ENCODE peak calls at places on chromosomes 13 and 19, in six cellular contexts. B is NCI-H1436; U is left ventricle myocardium superior; O is right lobe of liver; I is stimulated activated CD8-positive, alpha-beta memory T cell treated with anti-CD3 and anti-CD28 coated beads, Interleukin-4, amount 100 ng/mL, for 24 hours; D is stimulated activated CD4-positive, alpha-beta T cell treated with anti-CD3 and anti-CD28 coated beads, Interleukin-1b, Interleukin-23, amount 100 ng/mL, for 4 hours. G is an unnamed sample.
A peak's percentile ranks its signal among the peaks of the same experiment; 100 is the strongest.

GRCh38 chr13:104436555-104436954 is 1370.3 kb upstream of the SLC10A2 start:
- DNase-seq in B (no peak), I (no peak), O (no peak), D (no peak), U (no peak), G (no peak)

GRCh38 chr19:34431681-34432402 is 3.7 kb downstream of the UBA2 start:
- DNase-seq in I (no peak), O (no peak), B (no peak), D (no peak), U (no peak), G (no peak)

GRCh38 chr13:110634558-110634957 is 19.2 kb downstream of the NAXD start:
- DNase-seq in D (no peak), I (no peak), U (no peak), O (no peak), B (no peak), G (no peak)

GRCh38 chr13:97235549-97236206 is 13.5 kb downstream of the MBNL2 start:
- DNase-seq in U (no peak), I (no peak), O (no peak), B (no peak), D (no peak), G (no peak)

GRCh38 chr19:7868671-7869452 is 5.3 kb downstream of the PRR36 start:
- DNase-seq in B (no peak), U (peak; percentile 82), O (peak; percentile 78), I (peak; percentile 70), D (peak; percentile 61), G (peak; percentile 96)

GRCh38 chr13:61286148-61286745 is 129.4 kb downstream of the PCDH20 start:
- DNase-seq in B (no peak), O (no peak), U (no peak), D (no peak), I (no peak), G (no peak)

GRCh38 chr13:24744247-24744646 is 19.7 kb upstream of the RNF17 start:
- DNase-seq in D (no peak), U (no peak), B (no peak), O (no peak), I (no peak), G (no peak)

GRCh38 chr19:16889429-16889882 is 657 bp downstream of the F2RL3 start:
- DNase-seq in O (no peak), B (no peak), I (no peak), D (no peak), U (peak; percentile 79), G (no peak)

GRCh38 chr13:45205124-45205523 is 4.3 kb upstream of the KCTD4 start:
- DNase-seq in U (no peak), I (no peak), B (no peak), D (no peak), O (no peak), G (no peak)

GRCh38 chr13:21987793-21988192 is 316.9 kb downstream of the FGF9 start:
- DNase-seq in B (no peak), U (no peak), O (no peak), D (no peak), I (no peak), G (no peak)

GRCh38 chr13:38430761-38431160 is 81.1 kb downstream of the UFM1 start:
- DNase-seq in D (no peak), I (no peak), U (no peak), B (no peak), O (no peak), G (no peak)

GRCh38 chr19:14632286-14632685 is 42.4 kb downstream of the ADGRE3 start:
- DNase-seq in I (no peak), D (no peak), U (no peak), O (no peak), B (no peak), G (peak; percentile 33)

GRCh38 chr13:89458456-89458855 is 1787.3 kb downstream of the SLITRK5 start:
- DNase-seq in B (no peak), D (no peak), I (no peak), O (no peak), U (no peak), G (no peak)

GRCh38 chr13:27978301-27978968 is 9.3 kb upstream of the CDX2 start:
- DNase-seq in I (no peak), U (no peak), O (no peak), B (no peak), D (no peak), G (peak; percentile 22)

GRCh38 chr13:91211548-91211947 is 135.9 kb upstream of the MIR17HG start:
- DNase-seq in B (no peak), I (no peak), O (no peak), U (no peak), D (no peak), G (no peak)

G was measured in B cell.